ENCODE peak calls at places on chromosomes 3 and 15, in ten cellular contexts. G is IMR-90, K is GM12892, L is esophagus squamous epithelium, H is GM12891, N is HCT116, F is prostate gland, Y is lower leg skin, P is ovary, Z is stomach. E is an unnamed sample.

GRCh38 chr3:100045696-100046095 is 68.6 kb downstream of the FILIP1L start:
- DNase-seq in G (peak), K (no peak), L (peak), H (no peak), N (no peak), F (no peak), Y (no peak), P (no peak), Z (no peak), E (no peak)

GRCh38 chr3:75272708-75273107 is 391.4 kb upstream of the FRG2C start:
- DNase-seq in G (peak), K (no peak), L (no peak), H (no peak), N (no peak), F (no peak), Y (no peak), P (no peak), Z (no peak), E (no peak)

GRCh38 chr15:91872356-91873132 is 19.0 kb downstream of the SLCO3A1 start:
- DNase-seq in G (no peak), K (no peak), L (no peak), H (no peak), N (no peak), F (peak), Y (no peak), P (no peak), Z (peak), E (no peak)

GRCh38 chr3:113607219-113607596 is 74.9 kb downstream of the SIDT1 start:
- DNase-seq in G (no peak), K (no peak), L (no peak), H (no peak), N (no peak), F (no peak), Y (no peak), P (no peak), Z (no peak), E (no peak)

GRCh38 chr3:59518268-59518667 is 468.4 kb upstream of the CFAP20DC start:
- DNase-seq in G (no peak), K (no peak), L (no peak), H (no peak), N (no peak), F (no peak), Y (no peak), P (no peak), Z (no peak), E (peak)

GRCh38 chr3:50448752-50449539 is 54.5 kb downstream of the CACNA2D2 start:
- DNase-seq in G (no peak), K (no peak), L (no peak), H (no peak), N (no peak), F (no peak), Y (no peak), P (no peak), Z (no peak), E (no peak)

GRCh38 chr3:140834266-140835037 is 107.2 kb upstream of the SLC25A36 start:
- DNase-seq in G (no peak), K (no peak), L (no peak), H (no peak), N (no peak), F (no peak), Y (no peak), P (no peak), Z (no peak), E (no peak)

GRCh38 chr3:76203578-76203977 is 418.2 kb upstream of the ZNF717 start:
- DNase-seq in G (no peak), K (no peak), L (no peak), H (no peak), N (no peak), F (no peak), Y (no peak), P (no peak), Z (no peak), E (no peak)

GRCh38 chr15:42494998-42495360 is 455 bp upstream of the SNAP23 start:
- DNase-seq in G (peak), K (no peak), L (no peak), H (no peak), N (no peak), F (peak), Y (peak), P (no peak), Z (peak), E (no peak)

GRCh38 chr15:43776101-43776717 is 557 bp downstream of the ELL3 start:
- DNase-seq in G (no peak), K (peak), L (peak), H (peak), N (no peak), F (no peak), Y (no peak), P (peak), Z (peak), E (no peak)

GRCh38 chr15:43775411-43775965 is 1.3 kb downstream of the ELL3 start:
- DNase-seq in G (peak), K (no peak), L (no peak), H (no peak), N (peak), F (peak), Y (peak), P (peak), Z (peak), E (peak)

GRCh38 chr15:43777293-43777819 is 590 bp upstream of the ELL3 start:
- DNase-seq in G (peak), K (peak), L (no peak), H (peak), N (peak), F (peak), Y (peak), P (peak), Z (peak), E (peak)

GRCh38 chr15:43779016-43779415 is 2.2 kb upstream of the ELL3 start:
- DNase-seq in G (no peak), K (no peak), L (no peak), H (no peak), N (no peak), F (no peak), Y (no peak), P (no peak), Z (no peak), E (no peak)

GRCh38 chr15:43776718-43777292 is at the start of gene ELL3:
- DNase-seq in G (peak), K (peak), L (no peak), H (peak), N (peak), F (peak), Y (peak), P (peak), Z (peak), E (peak)
- TF ChIP-seq POLR2A in G (no peak), K (no peak), L (no peak), H (no peak), N (peak), F (peak), Y (no peak), P (no peak), Z (no peak), E (no peak)

DNA sequence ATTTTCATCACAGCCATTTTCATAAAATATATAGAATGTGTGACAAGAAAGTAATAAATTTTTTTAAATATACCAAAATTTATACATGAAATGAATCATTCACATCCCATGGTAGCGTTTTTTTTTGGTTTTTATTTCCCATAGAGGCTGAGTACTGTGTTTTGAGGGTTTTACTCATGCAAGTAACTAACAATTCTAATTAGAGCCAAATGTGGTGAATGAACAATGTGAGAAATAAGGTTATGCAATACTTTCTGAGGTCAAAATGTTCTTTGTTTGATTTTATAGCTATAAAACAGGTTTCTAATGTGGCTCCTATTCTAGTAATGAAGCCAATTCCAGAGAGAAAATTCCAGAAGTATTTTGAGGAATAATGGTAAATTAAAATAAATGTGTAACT is 386.8 kb downstream of the TBC1D5 start:
- DNase-seq in G (no peak), K (no peak), L (no peak), H (no peak), N (no peak), F (no peak), Y (no peak), P (no peak), Z (no peak), E (no peak)
- TF ChIP-seq POLR2A in G (no peak), K (no peak), L (no peak), H (no peak), N (no peak), F (no peak), Y (no peak), P (no peak), Z (no peak), E (no peak)

GRCh38 chr15:73991726-73992593 is at the start of gene STOML1:
- DNase-seq in G (peak), K (peak), L (peak), H (peak), N (peak), F (peak), Y (peak), P (peak), Z (peak), E (peak)
- TF ChIP-seq POLR2A in G (peak), K (peak), L (peak), H (no peak), N (no peak), F (peak), Y (no peak), P (peak), Z (no peak), E (peak)

DNA sequence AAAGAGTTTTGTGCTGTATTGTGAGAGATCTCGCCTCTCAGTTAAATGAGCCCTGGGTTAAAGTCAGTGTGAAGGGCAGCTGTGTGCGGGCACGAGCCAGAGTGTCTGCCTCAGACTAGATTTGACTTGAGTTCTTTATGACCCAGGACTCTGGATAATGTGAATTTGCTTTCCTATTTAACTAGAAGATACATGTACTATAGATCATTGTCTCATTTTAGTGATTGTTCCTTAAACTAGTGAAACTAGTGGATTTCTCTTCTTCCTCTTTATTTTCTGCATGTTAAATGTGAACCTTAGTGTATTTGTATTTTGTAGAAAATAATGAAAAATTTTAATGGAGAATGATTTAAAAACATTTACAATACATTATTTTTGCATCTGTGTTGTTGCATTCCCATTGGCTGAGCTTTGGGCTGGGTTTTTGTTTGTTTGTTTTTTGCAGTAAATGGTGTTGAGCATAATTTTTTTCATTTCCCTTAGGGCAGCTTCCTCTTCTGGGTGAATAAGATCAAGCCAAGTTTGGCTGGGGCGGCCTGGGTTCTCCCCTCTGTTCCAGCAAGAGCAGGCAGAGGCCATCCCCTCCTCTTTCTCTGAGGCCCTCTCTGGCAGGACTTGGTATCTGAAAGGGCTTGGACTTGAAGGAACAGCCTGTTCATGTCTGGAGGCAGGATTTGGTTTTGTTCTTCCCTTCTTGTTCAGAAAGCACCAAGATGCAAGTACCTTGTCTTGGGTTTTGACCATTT is 15.0 kb downstream of the GCSAM start:
- DNase-seq in G (no peak), K (no peak), L (no peak), H (no peak), N (no peak), F (no peak), Y (no peak), P (no peak), Z (no peak), E (no peak)
- TF ChIP-seq POLR2A in G (no peak), K (no peak), L (no peak), H (peak), N (no peak), F (no peak), Y (no peak), P (no peak), Z (no peak), E (no peak)

DNA sequence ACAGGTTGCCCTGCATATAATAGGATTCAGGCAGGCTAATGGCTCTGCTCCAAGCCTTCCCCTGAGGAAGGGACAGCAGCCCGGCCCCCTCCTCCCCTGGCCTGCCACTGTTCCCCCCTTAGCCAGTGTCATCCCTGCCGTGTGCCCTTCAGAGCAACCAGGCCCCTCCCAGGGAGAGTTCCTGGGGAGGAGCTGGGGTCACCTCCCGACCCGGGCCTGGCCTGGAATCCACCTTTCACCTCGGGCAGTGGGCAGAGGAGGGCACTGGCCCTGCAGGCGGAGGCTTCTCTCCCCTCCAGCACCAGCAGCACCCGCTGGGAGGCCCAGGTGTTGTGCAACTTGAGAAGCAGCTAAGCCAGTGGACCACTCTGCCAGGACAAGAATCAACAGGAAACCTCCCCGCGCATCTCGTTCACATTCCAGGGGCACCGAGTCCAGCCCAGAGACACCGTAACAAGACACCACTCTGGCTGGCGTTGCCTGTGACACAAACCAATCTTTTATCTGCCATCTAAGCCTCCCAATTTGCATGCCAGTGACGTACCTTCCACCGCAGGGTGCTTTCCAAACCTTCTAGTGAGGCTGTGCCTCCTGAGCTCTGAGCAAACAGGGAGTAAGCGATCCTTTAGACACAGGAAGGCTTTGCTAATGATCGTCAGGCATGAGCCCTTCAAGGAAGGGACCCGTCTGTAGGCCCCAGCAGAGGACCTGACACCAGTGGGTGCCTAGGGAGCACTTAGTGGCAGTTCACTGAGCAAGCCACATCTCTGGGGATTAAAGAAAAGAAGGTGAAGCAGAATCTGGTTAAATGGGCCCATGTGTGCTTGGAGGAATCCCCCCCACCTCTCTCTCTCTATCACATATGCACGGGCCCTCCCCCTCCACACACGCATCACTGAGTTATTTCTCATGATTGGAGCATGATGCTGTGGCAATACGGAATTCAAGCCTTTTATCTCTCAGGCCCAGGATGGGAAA is 98.9 kb upstream of the TLE3 start:
- DNase-seq in G (peak), K (peak), L (peak), H (peak), N (no peak), F (peak), Y (peak), P (peak), Z (peak), E (no peak)
- TF ChIP-seq POLR2A in G (no peak), K (peak), L (no peak), H (peak), N (no peak), F (peak), Y (no peak), P (no peak), Z (no peak), E (no peak)

GRCh38 chr3:16102187-16102561 is 72.3 kb upstream of the GALNT15 start:
- DNase-seq in G (no peak), K (no peak), L (no peak), H (no peak), N (no peak), F (no peak), Y (no peak), P (no peak), Z (no peak), E (no peak)
- TF ChIP-seq POLR2A in G (no peak), K (no peak), L (no peak), H (no peak), N (no peak), F (no peak), Y (no peak), P (no peak), Z (no peak), E (no peak)

GRCh38 chr3:37996785-37997301 is 6.3 kb downstream of the VILL start:
- DNase-seq in G (peak), K (no peak), L (no peak), H (peak), N (peak), F (peak), Y (peak), P (peak), Z (peak), E (peak)
- TF ChIP-seq POLR2A in G (no peak), K (no peak), L (no peak), H (no peak), N (no peak), F (no peak), Y (no peak), P (no peak), Z (no peak), E (no peak)

E was measured in erythroblast.